ENCODE peak calls at places on chromosomes 3 and 15, in five cellular contexts. Y, A, H, C and K are unnamed samples. For H3K4me1, the result is how much of the 10 kb centered on the place peaks cover.

GRCh38 chr3:156449712-156450574 is 105.0 kb downstream of the SSR3 start:
- DNase-seq in A (peak), Y (no peak), C (peak), H (no peak), K (no peak)

GRCh38 chr15:98649621-98649995 is 1.3 kb downstream of the IGF1R start:
- DNase-seq in Y (peak), H (no peak), C (no peak), A (peak), K (no peak)

GRCh38 chr3:127143172-127143571 is 49.8 kb upstream of the PRR23E start:
- DNase-seq in Y (no peak), A (no peak), C (no peak), H (no peak), K (no peak)

GRCh38 chr3:184196536-184196935 is 10.5 kb downstream of the ABCF3 start:
- DNase-seq in H (peak), A (no peak), C (no peak), Y (no peak), K (no peak)

GRCh38 chr3:128549283-128550112 is 56.5 kb upstream of the GATA2 start:
- DNase-seq in Y (peak), C (peak), H (peak), A (no peak), K (peak)

GRCh38 chr3:125000661-125001060 is 55.1 kb downstream of the HEG1 start:
- DNase-seq in C (no peak), Y (no peak), A (no peak), H (no peak), K (no peak)

GRCh38 chr3:197083486-197083885 is 53.9 kb upstream of the MELTF start:
- DNase-seq in C (peak), A (no peak), H (no peak), Y (no peak), K (no peak)

GRCh38 chr3:51622868-51623267 is 48.2 kb upstream of the TEX264 start:
- DNase-seq in Y (peak), C (no peak), H (no peak), A (no peak), K (no peak)

GRCh38 chr3:53074366-53074696 is 28.5 kb upstream of the SFMBT1 start:
- DNase-seq in C (no peak), A (no peak), H (peak), Y (no peak), K (no peak)

GRCh38 chr3:149443545-149443912 is 31.0 kb upstream of the TM4SF4 start:
- DNase-seq in C (no peak), Y (no peak), H (no peak), A (no peak), K (no peak)

GRCh38 chr15:27454281-27455060 is 483.5 kb downstream of the GABRG3 start:
- DNase-seq in A (no peak), H (no peak), C (no peak), Y (no peak), K (no peak)

GRCh38 chr3:46648096-46648495 is 35.8 kb downstream of the FAM240A start:
- DNase-seq in A (no peak), Y (no peak), C (no peak), H (no peak), K (no peak)

GRCh38 chr15:80464952-80465645 is 60.9 kb downstream of the ARNT2 start:
- DNase-seq in H (no peak), C (no peak), A (no peak), Y (no peak), K (no peak)

GRCh38 chr15:67652586-67652985 is 110.1 kb downstream of the MAP2K5 start:
- DNase-seq in H (no peak), A (no peak), Y (no peak), C (no peak), K (no peak)

GRCh38 chr3:140955645-140956044 is 14.0 kb downstream of the SLC25A36 start:
- DNase-seq in A (no peak), C (no peak), H (no peak), Y (no peak), K (no peak)

GRCh38 chr3:140954576-140954975 is 12.9 kb downstream of the SLC25A36 start:
- DNase-seq in C (no peak), Y (no peak), A (no peak), H (no peak), K (no peak)

GRCh38 chr3:140953028-140953960 is 11.7 kb downstream of the SLC25A36 start:
- DNase-seq in H (no peak), A (no peak), C (peak), Y (no peak), K (no peak)

GRCh38 chr3:140956058-140956835 is 14.6 kb downstream of the SLC25A36 start:
- DNase-seq in A (no peak), C (no peak), Y (no peak), H (no peak), K (no peak)
- H3K4me1 ChIP-seq in A (under half), C (under half), Y (half or more), H (under half), K (under half)

DNA sequence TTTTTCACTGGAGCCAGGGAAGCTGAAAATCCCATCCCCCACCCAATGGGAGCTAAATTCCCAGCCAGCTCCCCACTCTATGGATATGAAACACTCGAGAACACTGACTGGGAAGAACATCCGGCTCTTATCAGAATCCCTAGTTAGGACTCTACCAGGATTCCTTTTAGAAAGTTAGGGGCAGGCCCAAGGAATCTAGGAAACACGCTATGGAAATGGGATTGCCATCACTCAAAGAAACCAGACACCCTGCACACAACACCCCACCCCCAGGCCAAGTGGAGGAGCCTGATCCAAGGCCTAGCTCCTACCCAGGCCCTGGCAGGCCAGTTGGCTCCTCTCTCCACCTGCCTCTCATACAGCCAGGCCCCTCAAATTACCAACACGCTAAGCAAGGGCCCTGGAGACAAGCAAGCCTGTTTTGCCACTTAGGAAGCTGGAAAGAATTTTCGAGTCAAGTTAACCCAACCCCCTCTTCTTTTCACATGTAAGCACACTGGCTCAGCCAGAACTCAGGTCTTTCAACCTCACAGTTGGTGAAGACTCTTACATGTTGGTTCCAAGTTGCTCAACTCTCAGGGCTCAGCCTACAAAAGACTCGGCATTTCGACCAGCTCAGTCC is 75.5 kb downstream of the RBPMS2 start:
- DNase-seq in A (no peak), H (peak), Y (peak), C (peak), K (no peak)
- H3K4me3 ChIP-seq in A (no peak), H (no peak), Y (no peak), C (no peak), K (peak)

DNA sequence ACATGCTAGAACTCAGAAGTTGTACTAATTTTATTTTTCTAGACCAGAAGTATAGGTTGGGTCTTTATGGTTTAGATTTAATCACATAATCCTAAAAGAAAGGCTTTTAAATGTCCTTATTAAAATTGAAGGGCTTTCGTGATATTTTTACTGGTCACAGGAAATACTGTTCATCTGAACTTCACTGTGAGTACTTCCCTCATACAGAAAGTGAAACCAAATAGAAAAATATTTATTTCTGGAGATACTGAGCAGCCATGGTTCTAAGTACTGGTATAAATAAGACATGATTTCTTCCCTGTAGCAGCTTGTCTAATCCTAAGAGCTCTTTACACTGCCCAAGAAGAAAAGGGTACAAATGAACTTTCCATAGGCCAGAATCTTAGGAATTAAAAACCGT is 2.0 kb downstream of the SNRK start:
- DNase-seq in H (no peak), Y (no peak), A (peak), C (no peak), K (no peak)
- H3K4me1 ChIP-seq in H (under half), Y (half or more), A (under half), C (under half), K (under half)

DNA sequence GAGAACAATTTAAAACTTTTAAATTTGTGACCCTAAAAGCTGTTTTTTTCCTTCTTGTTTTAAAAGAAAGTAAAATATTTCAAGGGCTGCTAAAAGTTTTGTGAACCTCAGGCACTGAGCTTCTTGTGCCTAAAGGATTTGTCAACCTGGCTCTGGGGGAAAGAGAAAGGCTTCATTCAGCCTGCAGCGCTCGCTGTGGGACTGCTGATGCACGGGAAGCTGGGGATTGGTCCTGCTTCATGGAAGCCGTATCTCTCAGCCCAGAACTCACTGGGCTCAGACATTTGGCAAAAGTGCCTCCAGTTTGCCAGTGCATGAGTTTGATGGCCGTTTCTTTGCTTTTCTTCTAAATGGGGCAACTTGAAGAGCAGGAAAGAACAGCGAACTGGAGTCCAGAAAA is 30.8 kb downstream of the TPRG1 start:
- DNase-seq in H (no peak), A (no peak), C (no peak), Y (no peak), K (no peak)
- H3K4me3 ChIP-seq in H (no peak), A (no peak), C (no peak), Y (no peak), K (no peak)

GRCh38 chr3:114213669-114214541 is 23.5 kb downstream of the ZNF80 start:
- DNase-seq in C (peak), Y (no peak), A (peak), H (peak), K (peak)
- H3K4me1 ChIP-seq in C (under half), Y (under half), A (under half), H (under half), K (under half)